ENCODE peak calls at places on chromosomes 3 and 15, in four cellular contexts. U is SK-N-SH, Y is H1, B is HepG2. G is an unnamed sample.

GRCh38 chr3:171113716-171114115 is 87.2 kb upstream of the SLC2A2 start:
- DNase-seq in B (peak), Y (no peak), U (peak), G (no peak)

GRCh38 chr15:37087050-37087691 is 13.2 kb downstream of the MEIS2 start:
- DNase-seq in B (no peak), U (no peak), Y (no peak), G (no peak)

GRCh38 chr3:176097036-176097435 is 1100.2 kb downstream of the TBL1XR1 start:
- DNase-seq in B (no peak), Y (no peak), U (no peak), G (no peak)

GRCh38 chr15:74202461-74203401 is at the start of gene STRA6:
- DNase-seq in U (peak), B (peak), Y (peak), G (no peak)

GRCh38 chr15:39641187-39641889 is 60.5 kb downstream of the THBS1 start:
- DNase-seq in U (no peak), B (no peak), Y (no peak), G (no peak)

GRCh38 chr3:194250104-194251002 is 100.8 kb downstream of the CPN2 start:
- DNase-seq in Y (no peak), B (no peak), U (peak), G (no peak)

GRCh38 chr3:117853923-117854322 is 1144.3 kb downstream of the TUSC7 start:
- DNase-seq in U (peak), B (no peak), Y (no peak), G (no peak)

GRCh38 chr3:123419850-123420292 is 29.0 kb downstream of the ADCY5 start:
- DNase-seq in B (no peak), Y (no peak), U (no peak), G (no peak)

GRCh38 chr3:134753999-134754742 is 40.9 kb upstream of the EPHB1 start:
- DNase-seq in Y (no peak), U (no peak), B (no peak), G (no peak)

GRCh38 chr3:185270262-185270955 is 16.6 kb upstream of the EHHADH start:
- DNase-seq in B (peak), Y (no peak), U (peak), G (no peak)

GRCh38 chr3:65052101-65052500 is 364.3 kb upstream of the ADAMTS9 start:
- DNase-seq in B (no peak), Y (no peak), U (no peak), G (no peak)

GRCh38 chr3:129121016-129121791 is 400 bp downstream of the RAB43 start:
- DNase-seq in B (no peak), Y (no peak), U (peak), G (no peak)

GRCh38 chr15:41424809-41425208 is 7.9 kb downstream of the RTF1 start:
- DNase-seq in U (no peak), B (no peak), Y (no peak), G (no peak)

GRCh38 chr3:18946524-18946923 is 201.8 kb upstream of the KCNH8 start:
- DNase-seq in U (no peak), B (peak), Y (peak), G (no peak)

GRCh38 chr3:161863775-161864174 is 367.2 kb downstream of the OTOL1 start:
- DNase-seq in U (no peak), B (no peak), Y (no peak), G (no peak)

GRCh38 chr15:56806147-56806536 is 72.8 kb upstream of the ZNF280D start:
- DNase-seq in U (no peak), B (no peak), Y (no peak), G (no peak)

GRCh38 chr15:35252351-35252865 is 167.3 kb upstream of the NANOGP8 start:
- DNase-seq in U (peak), B (no peak), Y (no peak), G (no peak)

GRCh38 chr3:186369217-186369616 is 7.2 kb upstream of the DGKG start:
- DNase-seq in Y (no peak), U (no peak), B (no peak), G (no peak)

GRCh38 chr3:14518432-14518802 is 21.7 kb downstream of the GRIP2 start:
- DNase-seq in B (no peak), Y (no peak), U (no peak), G (no peak)

GRCh38 chr3:180362081-180362480 is 239.9 kb upstream of the TTC14 start:
- DNase-seq in Y (no peak), U (no peak), B (no peak), G (no peak)

GRCh38 chr3:24622138-24622537 is 127.5 kb upstream of the THRB start:
- DNase-seq in Y (no peak), U (no peak), B (no peak), G (no peak)

GRCh38 chr3:171183042-171183441 is 156.5 kb upstream of the SLC2A2 start:
- DNase-seq in B (peak), Y (no peak), U (no peak), G (no peak)

GRCh38 chr15:84572231-84572630 is 28.6 kb upstream of the ZSCAN2 start:
- DNase-seq in B (no peak), U (no peak), Y (no peak), G (no peak)

GRCh38 chr3:140170612-140171011 is 235.6 kb downstream of the CLSTN2 start:
- DNase-seq in U (no peak), Y (no peak), B (no peak), G (peak)

GRCh38 chr15:62880278-62880677 is 162.3 kb upstream of the TPM1 start:
- DNase-seq in U (peak), Y (no peak), B (no peak), G (no peak)

GRCh38 chr3:109125902-109126301 is 8.0 kb upstream of the MORC1 start:
- DNase-seq in B (no peak), U (no peak), Y (no peak), G (no peak)

GRCh38 chr15:76431936-76432335 is 95.4 kb downstream of the ISL2 start:
- DNase-seq in U (no peak), Y (peak), B (no peak), G (no peak)

DNA sequence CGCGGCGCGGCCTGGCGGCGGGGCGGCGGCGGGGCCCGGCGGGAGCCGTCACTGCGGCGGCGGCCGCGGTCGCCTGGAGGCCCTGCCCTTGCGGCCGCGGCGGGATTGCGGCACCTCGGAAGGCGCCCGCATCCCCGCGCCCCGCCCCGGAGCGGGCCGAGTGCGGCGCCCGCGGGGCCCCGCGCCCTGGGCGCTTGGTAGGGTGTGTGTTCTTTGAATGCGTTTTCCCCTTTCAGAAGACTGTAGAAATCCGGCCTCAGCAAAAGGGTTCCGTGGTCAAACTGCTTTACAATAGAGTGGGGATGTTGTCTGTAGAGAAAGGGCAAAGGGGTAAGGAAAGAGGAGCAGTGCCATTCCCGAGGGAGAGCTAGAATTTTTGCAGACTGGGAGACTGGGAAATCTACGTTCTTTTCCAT is 554 bp downstream of the SNRK start:
- DNase-seq in U (peak), Y (no peak), B (no peak), G (no peak)
- H2AFZ ChIP-seq in U (peak), Y (peak), B (no peak), G (peak)

DNA sequence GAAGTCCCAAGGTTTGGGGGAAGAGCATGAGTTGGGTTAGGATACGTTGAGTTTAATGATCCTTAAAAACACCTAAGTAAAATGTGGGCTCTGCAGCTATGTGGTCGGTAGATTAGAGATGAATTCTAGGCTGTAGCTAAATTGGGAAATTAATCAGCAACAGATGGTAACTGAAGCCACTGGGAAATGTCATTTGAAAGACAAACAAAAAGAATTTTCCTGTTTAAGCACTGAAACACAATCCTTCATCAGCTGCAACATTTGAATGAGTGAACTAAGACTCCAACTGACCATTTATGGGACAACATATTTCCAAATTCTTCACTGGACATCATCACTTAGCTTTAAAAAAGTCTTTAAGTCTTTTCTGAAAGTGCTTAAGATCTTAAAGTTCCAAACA is 226.9 kb downstream of the ZNF385D start:
- DNase-seq in B (no peak), Y (no peak), U (peak), G (no peak)
- TF ChIP-seq TCF12 in B (no peak), Y (no peak), U (peak), G (no peak)

DNA sequence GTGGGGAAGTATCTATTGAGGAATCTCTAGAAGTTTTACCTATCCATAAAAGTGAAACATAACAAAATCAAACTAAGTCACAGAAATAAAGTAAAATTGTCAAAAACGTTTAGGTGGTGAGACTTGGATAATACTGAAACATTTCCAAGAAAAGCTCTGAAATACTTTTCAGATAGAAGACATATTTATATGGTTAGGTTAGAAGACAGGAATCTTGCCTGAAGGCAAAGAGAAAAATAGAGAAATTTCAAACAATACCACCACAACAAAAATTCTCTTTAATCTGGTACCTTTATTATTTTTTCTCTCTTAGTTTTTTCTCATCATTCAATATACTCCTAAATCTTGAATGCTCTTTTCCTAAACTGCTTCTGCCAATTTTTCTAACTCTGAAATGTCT is 222.7 kb upstream of the PLSCR5 start:
- DNase-seq in B (no peak), U (no peak), Y (no peak), G (no peak)
- H2AFZ ChIP-seq in B (no peak), U (no peak), Y (no peak), G (no peak)

GRCh38 chr3:195372220-195372619 is 70.6 kb downstream of the ACAP2 start:
- DNase-seq in U (no peak), B (no peak), Y (no peak), G (no peak)
- TF ChIP-seq TCF12 in U (no peak), B (no peak), Y (no peak), G (no peak)

DNA sequence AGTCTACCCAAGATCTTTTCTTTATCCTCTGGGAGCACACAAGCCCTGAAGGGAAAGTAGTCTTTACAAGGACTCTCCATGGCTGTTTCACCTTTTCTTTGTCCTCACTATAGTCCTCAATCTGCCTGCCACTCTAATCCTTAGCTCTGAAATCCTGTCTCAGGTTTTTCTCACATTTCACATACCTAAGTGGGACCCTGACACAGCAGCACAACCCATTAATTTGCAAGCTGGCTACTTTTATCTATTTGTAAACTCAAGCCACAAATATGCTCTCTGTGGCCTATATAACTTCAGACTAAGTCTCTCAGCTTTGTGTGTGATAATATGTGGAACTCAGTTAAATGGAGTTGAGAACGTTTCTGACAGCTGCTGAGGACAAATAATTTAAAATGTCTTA is 19.8 kb downstream of the SIN3A start:
- DNase-seq in Y (no peak), B (no peak), U (no peak), G (no peak)
- H2AFZ ChIP-seq in Y (no peak), B (no peak), U (no peak), G (no peak)

GRCh38 chr15:31484369-31484951 is 157.8 kb downstream of the KLF13 start:
- DNase-seq in U (no peak), Y (no peak), B (no peak), G (no peak)
- TF ChIP-seq TCF12 in U (no peak), Y (no peak), B (no peak), G (no peak)

GRCh38 chr15:89759835-89760234 is 8.8 kb upstream of the MESP1 start:
- DNase-seq in U (no peak), Y (no peak), B (no peak), G (no peak)
- H2AFZ ChIP-seq in U (no peak), Y (no peak), B (no peak), G (no peak)